ENCODE peak calls at places on chromosome 16, in five cellular contexts. Q is naive thymus-derived CD8-positive, alpha-beta T cell; F is stimulated activated CD8-positive, alpha-beta memory T cell treated with anti-CD3 and anti-CD28 coated beads, Interleukin-15, amount 100 ng/mL, for 4 hours; K is HCEC 1CT; B is kidney. G is an unnamed sample.

GRCh38 chr16:66207139-66207863 is 159.2 kb upstream of the CDH5 start:
- DNase-seq in Q (no peak), F (no peak), K (no peak), B (no peak), G (no peak)

GRCh38 chr16:50313596-50314483 is 47.5 kb downstream of the ADCY7 start:
- DNase-seq in Q (no peak), F (peak), K (no peak), B (peak), G (no peak)

GRCh38 chr16:85610059-85610445 is 3.1 kb upstream of the GSE1 start:
- DNase-seq in Q (no peak), F (no peak), K (no peak), B (no peak), G (no peak)

GRCh38 chr16:75420987-75421819 is 12.1 kb downstream of the CFDP1 start:
- DNase-seq in Q (no peak), F (no peak), K (peak), B (peak), G (no peak)

GRCh38 chr16:50037791-50038190 is 12.8 kb downstream of the CNEP1R1 start:
- DNase-seq in Q (no peak), F (no peak), K (no peak), B (no peak), G (no peak)

GRCh38 chr16:73743665-73744496 is 552.7 kb upstream of the PSMD7 start:
- DNase-seq in Q (no peak), F (no peak), K (no peak), B (no peak), G (no peak)

GRCh38 chr16:29665294-29666077 is 2.4 kb downstream of the SPN start:
- DNase-seq in Q (no peak), F (no peak), K (no peak), B (no peak), G (no peak)

GRCh38 chr16:1863681-1864460 is 8.1 kb downstream of the MEIOB start:
- DNase-seq in Q (no peak), F (no peak), K (peak), B (no peak), G (no peak)

GRCh38 chr16:22379656-22380055 is 5.2 kb upstream of the CDR2 start:
- DNase-seq in Q (no peak), F (no peak), K (no peak), B (no peak), G (no peak)

GRCh38 chr16:20946015-20946629 is 45.6 kb downstream of the LYRM1 start:
- DNase-seq in Q (no peak), F (no peak), K (no peak), B (no peak), G (no peak)

G was measured in esophagus squamous epithelium.